ENCODE peak calls at places on chromosome 10, in eight cellular contexts. S is colonic mucosa, D is upper lobe of right lung, O is GM06990, N is testis, U is DND-41, B is natural killer cell, K is AG04450. Q is an unnamed sample.

GRCh38 chr10:92969151-92969550 is 91.4 kb upstream of the CYP26C1 start:
- DNase-seq in K (no peak), S (no peak), O (no peak), B (no peak), U (no peak), N (no peak), D (no peak), Q (no peak)

GRCh38 chr10:27865221-27865635 is 119.6 kb upstream of the MKX start:
- DNase-seq in B (no peak), U (no peak), O (no peak), K (no peak), D (no peak), S (no peak), N (no peak), Q (no peak)

GRCh38 chr10:86659721-86660438 is 5.5 kb downstream of the OPN4 start:
- DNase-seq in B (no peak), S (no peak), U (no peak), O (no peak), K (no peak), N (no peak), D (peak), Q (no peak)

GRCh38 chr10:351770-352318 is 216.6 kb downstream of the ZMYND11 start:
- DNase-seq in B (no peak), O (no peak), S (no peak), K (no peak), D (peak), N (no peak), U (peak), Q (peak)

GRCh38 chr10:10489086-10489485 is 528.6 kb upstream of the CELF2 start:
- DNase-seq in D (no peak), N (no peak), S (no peak), O (no peak), K (no peak), B (no peak), U (no peak), Q (no peak)

GRCh38 chr10:32104622-32105509 is 48.6 kb upstream of the KIF5B start:
- DNase-seq in O (no peak), K (no peak), S (no peak), D (no peak), U (no peak), B (no peak), N (no peak), Q (no peak)

GRCh38 chr10:4519691-4520402 is 306.2 kb upstream of the AKR1E2 start:
- DNase-seq in N (no peak), O (no peak), U (no peak), S (no peak), B (no peak), D (no peak), K (no peak), Q (no peak)

GRCh38 chr10:58028597-58029366 is 238.9 kb downstream of the IPMK start:
- DNase-seq in U (no peak), K (peak), B (no peak), N (no peak), O (no peak), D (no peak), S (no peak), Q (no peak)

GRCh38 chr10:78868861-78869260 is 199.9 kb upstream of the ZMIZ1 start:
- DNase-seq in B (no peak), U (no peak), S (peak), K (no peak), D (no peak), N (no peak), O (no peak), Q (no peak)

GRCh38 chr10:93615576-93615975 is 3.2 kb downstream of the PDE6C start:
- DNase-seq in D (no peak), U (no peak), B (no peak), K (no peak), N (no peak), S (no peak), O (no peak), Q (no peak)

GRCh38 chr10:124534231-124534798 is 72.7 kb downstream of the LHPP start:
- DNase-seq in U (no peak), N (peak), D (no peak), K (no peak), O (peak), B (peak), S (no peak), Q (peak)

GRCh38 chr10:17005621-17006566 is 123.7 kb downstream of the CUBN start:
- DNase-seq in N (no peak), U (no peak), D (no peak), K (no peak), S (no peak), B (no peak), O (no peak), Q (no peak)

GRCh38 chr10:36269222-36269621 is 627.1 kb upstream of the FZD8 start:
- DNase-seq in K (no peak), B (no peak), D (no peak), N (no peak), S (no peak), U (no peak), O (no peak), Q (no peak)

GRCh38 chr10:62699148-62699547 is 105.4 kb upstream of the ADO start:
- DNase-seq in B (no peak), S (no peak), O (no peak), N (no peak), K (no peak), U (no peak), D (no peak), Q (no peak)

GRCh38 chr10:79116801-79117723 is 48.3 kb downstream of the ZMIZ1 start:
- DNase-seq in B (no peak), U (no peak), D (peak), N (peak), S (peak), O (no peak), K (no peak), Q (no peak)

GRCh38 chr10:125815764-125816163 is 7.3 kb downstream of the UROS start:
- DNase-seq in U (no peak), O (no peak), S (no peak), N (no peak), B (no peak), K (no peak), D (no peak), Q (no peak)

GRCh38 chr10:89275383-89275782 is 23.8 kb upstream of the LIPA start:
- DNase-seq in B (no peak), K (no peak), O (no peak), N (no peak), S (no peak), U (no peak), D (peak), Q (no peak)

GRCh38 chr10:68600041-68600778 is 40.1 kb downstream of the TET1 start:
- DNase-seq in U (peak), S (peak), K (peak), D (peak), N (peak), O (peak), B (peak), Q (peak)

GRCh38 chr10:106566871-106567270 is 597.6 kb downstream of the SORCS1 start:
- DNase-seq in B (no peak), U (no peak), S (no peak), N (no peak), O (no peak), K (no peak), D (no peak), Q (no peak)

GRCh38 chr10:6565588-6565987 is 14.5 kb downstream of the PRKCQ start:
- DNase-seq in S (no peak), B (no peak), K (no peak), U (no peak), N (no peak), D (no peak), O (no peak), Q (no peak)

GRCh38 chr10:35641430-35642015 is 573 bp downstream of the FZD8 start:
- DNase-seq in O (peak), U (no peak), D (no peak), K (no peak), S (no peak), B (peak), N (no peak), Q (no peak)

GRCh38 chr10:124239666-124240065 is 146.3 kb upstream of the CHST15 start:
- DNase-seq in N (no peak), D (no peak), B (no peak), S (no peak), U (no peak), K (no peak), O (no peak), Q (no peak)

GRCh38 chr10:64261092-64261491 is 739.9 kb downstream of the REEP3 start:
- DNase-seq in K (no peak), D (no peak), N (no peak), B (no peak), S (no peak), U (no peak), O (peak), Q (no peak)

GRCh38 chr10:13567030-13567429 is 19.7 kb upstream of the PRPF18 start:
- DNase-seq in N (no peak), D (no peak), B (no peak), S (no peak), U (no peak), O (no peak), K (no peak), Q (no peak)

GRCh38 chr10:123606955-123607354 is 59.2 kb upstream of the GPR26 start:
- DNase-seq in U (no peak), K (no peak), N (no peak), S (no peak), B (no peak), D (no peak), O (no peak), Q (no peak)

GRCh38 chr10:133378251-133379096 is 588 bp upstream of the PAOX start:
- DNase-seq in S (peak), B (peak), O (peak), U (peak), D (peak), K (no peak), N (peak), Q (peak)

GRCh38 chr10:31706921-31707571 is 221.6 kb downstream of the ARHGAP12 start:
- DNase-seq in K (no peak), N (peak), O (peak), U (peak), B (no peak), D (peak), S (no peak), Q (no peak)

GRCh38 chr10:99395750-99396445 is 34.5 kb downstream of the GOT1 start:
- DNase-seq in B (no peak), D (no peak), S (no peak), N (peak), K (peak), U (peak), O (no peak), Q (no peak)

GRCh38 chr10:72238392-72239175 is 22.5 kb upstream of the ASCC1 start:
- DNase-seq in N (no peak), U (no peak), S (no peak), K (no peak), O (no peak), B (no peak), D (peak), Q (no peak)
- TF ChIP-seq CTCF in N (no peak), U (no peak), S (no peak), K (no peak), O (no peak), B (no peak), D (no peak), Q (no peak)

GRCh38 chr10:77301305-77301730 is 336.3 kb downstream of the KCNMA1 start:
- DNase-seq in B (no peak), O (no peak), K (peak), U (no peak), D (no peak), S (no peak), N (no peak), Q (no peak)

GRCh38 chr10:77297370-77297692 is 340.3 kb downstream of the KCNMA1 start:
- DNase-seq in N (no peak), U (no peak), B (no peak), D (no peak), K (no peak), S (no peak), O (no peak), Q (no peak)

GRCh38 chr10:77296534-77297369 is 340.9 kb downstream of the KCNMA1 start:
- DNase-seq in K (no peak), D (no peak), U (no peak), S (no peak), O (no peak), N (no peak), B (no peak), Q (no peak)

GRCh38 chr10:77300682-77301081 is 336.9 kb downstream of the KCNMA1 start:
- DNase-seq in U (no peak), S (no peak), D (no peak), B (no peak), O (no peak), K (no peak), N (no peak), Q (no peak)

DNA sequence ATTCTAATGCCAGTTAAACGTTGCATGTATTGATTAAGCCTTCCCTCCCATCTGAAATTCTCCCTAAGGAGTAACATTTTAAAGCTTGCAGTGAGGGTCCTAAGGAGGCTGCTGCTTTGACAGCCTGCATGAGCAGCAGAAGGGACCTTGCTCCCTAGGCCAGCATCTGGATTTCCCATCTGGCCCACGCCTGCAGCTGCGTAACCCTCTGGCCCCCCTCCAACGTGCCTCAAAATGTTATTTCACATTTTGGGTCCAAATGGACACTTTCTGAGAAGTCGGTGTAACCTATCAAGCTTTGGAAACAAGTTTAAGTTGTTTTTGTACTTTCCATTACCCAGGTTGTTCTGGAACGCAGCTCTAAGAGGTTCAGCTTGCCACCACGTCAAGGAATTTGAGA is 338.4 kb downstream of the KCNMA1 start:
- DNase-seq in K (no peak), D (no peak), O (no peak), N (no peak), B (no peak), S (no peak), U (no peak), Q (no peak)
- TF ChIP-seq CTCF in K (no peak), D (no peak), O (no peak), N (no peak), B (no peak), S (no peak), U (no peak), Q (no peak)

GRCh38 chr10:34250722-34251121 is 564.4 kb downstream of the PARD3 start:
- DNase-seq in D (no peak), K (no peak), O (no peak), U (no peak), N (no peak), B (no peak), S (no peak), Q (no peak)

GRCh38 chr10:34252111-34252510 is 563.0 kb downstream of the PARD3 start:
- DNase-seq in U (no peak), S (no peak), N (no peak), B (no peak), K (no peak), O (no peak), D (no peak), Q (no peak)

GRCh38 chr10:34251177-34251576 is 563.9 kb downstream of the PARD3 start:
- DNase-seq in S (no peak), K (no peak), U (no peak), D (no peak), O (no peak), N (no peak), B (no peak), Q (no peak)

GRCh38 chr10:34247560-34247959 is 567.5 kb downstream of the PARD3 start:
- DNase-seq in O (no peak), K (no peak), S (no peak), U (no peak), D (no peak), B (no peak), N (no peak), Q (no peak)

GRCh38 chr10:34249634-34250033 is 565.5 kb downstream of the PARD3 start:
- DNase-seq in B (no peak), S (no peak), O (no peak), U (no peak), D (no peak), N (no peak), K (no peak), Q (no peak)
- TF ChIP-seq CTCF in B (no peak), S (no peak), O (peak), U (no peak), D (no peak), N (no peak), K (no peak), Q (no peak)

DNA sequence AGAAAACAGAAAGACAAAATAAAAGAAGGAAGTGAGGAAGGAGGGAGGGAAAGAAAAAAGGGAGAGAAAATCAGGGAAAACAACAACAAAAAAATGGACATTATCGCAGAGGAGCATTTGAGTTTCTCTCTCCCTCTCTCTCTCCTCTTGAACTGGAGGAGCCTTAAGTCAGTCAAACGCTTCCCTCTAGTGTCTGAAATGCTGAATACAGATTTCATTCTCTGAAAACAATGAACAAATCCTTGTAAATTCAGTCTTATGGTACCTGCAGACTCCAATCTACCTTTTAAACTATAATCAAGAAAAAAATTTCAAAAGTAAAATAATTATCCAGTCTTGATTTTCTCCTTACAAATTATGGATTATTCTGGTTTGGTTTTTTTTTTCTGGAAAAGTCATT is 89.2 kb upstream of the PFKP start:
- DNase-seq in D (no peak), O (no peak), U (peak), N (no peak), B (no peak), K (no peak), S (no peak), Q (no peak)
- TF ChIP-seq CTCF in D (peak), O (peak), U (peak), N (peak), B (no peak), K (peak), S (peak), Q (peak)

GRCh38 chr10:103545366-103545765 is 51.9 kb downstream of the NEURL1 start:
- DNase-seq in S (no peak), D (peak), O (no peak), N (no peak), K (no peak), U (no peak), B (no peak), Q (no peak)

GRCh38 chr10:103543617-103544525 is 50.4 kb downstream of the NEURL1 start:
- DNase-seq in N (no peak), U (no peak), D (peak), O (no peak), B (no peak), K (no peak), S (no peak), Q (no peak)

GRCh38 chr10:103540722-103541121 is 47.2 kb downstream of the NEURL1 start:
- DNase-seq in N (peak), O (no peak), D (peak), S (no peak), U (no peak), K (no peak), B (no peak), Q (no peak)

GRCh38 chr10:103544657-103545310 is 51.3 kb downstream of the NEURL1 start:
- DNase-seq in K (no peak), B (no peak), D (peak), N (no peak), U (no peak), S (no peak), O (no peak), Q (no peak)

DNA sequence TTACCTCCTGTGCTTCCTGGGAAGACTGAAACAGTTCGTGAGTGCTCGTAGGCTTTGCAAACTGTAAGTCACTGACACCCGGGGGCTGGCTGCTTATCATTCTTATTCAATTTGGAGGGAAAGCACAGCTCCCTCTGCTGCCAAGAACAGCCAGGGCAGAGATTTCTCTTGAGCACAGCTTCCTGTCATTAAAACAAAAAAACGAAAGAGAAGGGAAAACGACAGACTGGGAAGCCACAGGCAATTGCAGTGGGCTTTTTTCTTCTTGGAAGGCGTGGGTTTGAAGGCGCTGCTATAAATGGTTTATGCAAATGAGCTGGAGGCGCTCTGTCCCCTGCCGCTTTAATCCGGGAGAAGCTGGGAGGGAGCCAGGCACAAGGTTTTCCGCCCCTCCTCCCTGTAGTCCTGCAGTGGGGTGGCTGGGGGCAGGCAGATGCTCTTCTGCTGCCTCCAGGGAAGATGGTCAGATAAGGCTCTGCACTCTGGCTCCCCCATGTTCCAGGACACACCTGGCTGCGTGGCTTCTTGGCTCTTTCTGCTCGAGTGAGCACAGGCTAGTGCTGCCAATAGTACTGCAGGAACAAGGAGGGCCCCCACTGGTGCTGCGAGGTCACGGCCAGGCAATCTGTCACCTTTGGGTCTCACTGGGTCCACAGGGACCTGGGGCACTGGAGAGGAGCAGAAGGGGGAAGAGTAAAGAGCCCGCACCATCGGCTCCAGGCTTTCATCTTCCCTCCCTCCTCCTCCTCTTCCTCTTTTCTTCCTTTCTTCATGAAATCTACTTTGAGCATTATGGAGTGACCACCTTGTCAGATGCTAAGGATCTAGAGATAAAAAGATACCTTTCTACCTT is 49.5 kb downstream of the NEURL1 start:
- DNase-seq in N (peak), U (peak), O (peak), B (no peak), D (peak), K (no peak), S (peak), Q (peak)
- TF ChIP-seq CTCF in N (peak), U (peak), O (peak), B (no peak), D (peak), K (peak), S (no peak), Q (peak)

GRCh38 chr10:101495324-101495925 is 92.6 kb downstream of the POLL start:
- DNase-seq in S (no peak), N (no peak), U (no peak), D (no peak), B (no peak), O (no peak), K (no peak), Q (no peak)
- TF ChIP-seq CTCF in S (no peak), N (no peak), U (peak), D (peak), B (no peak), O (peak), K (peak), Q (no peak)

DNA sequence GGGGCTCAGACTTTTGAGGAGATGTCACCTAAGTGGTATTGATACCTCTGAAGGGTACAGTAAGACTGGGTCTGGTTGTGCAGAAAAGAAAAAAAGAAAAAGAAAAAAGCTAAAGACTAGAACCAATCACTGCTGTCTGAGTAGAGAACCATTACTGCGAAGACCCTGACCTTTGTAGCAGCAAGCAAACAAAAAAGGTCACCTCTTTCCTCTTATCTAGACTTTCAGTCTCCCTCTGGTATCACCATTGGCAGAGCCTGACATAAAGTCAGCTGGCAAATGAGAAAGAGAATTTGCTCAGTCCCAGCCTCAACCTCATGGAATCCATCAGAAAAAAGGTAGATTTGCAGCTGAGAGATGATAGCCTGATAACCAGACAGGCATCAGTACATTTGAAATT is 2.6 kb upstream of the DNTT start:
- DNase-seq in N (no peak), S (no peak), U (no peak), B (no peak), D (no peak), O (no peak), K (no peak), Q (no peak)
- TF ChIP-seq CTCF in N (no peak), S (no peak), U (no peak), B (no peak), D (no peak), O (no peak), K (no peak), Q (no peak)